ENCODE peak calls at places on chromosomes 7 and 10, in four cellular contexts. N is H1; P is activated CD4-positive, CD25-positive, alpha-beta regulatory T cell; O is NCI-H1092. Z is an unnamed sample.
A peak's percentile ranks its signal among the peaks of the same experiment; 100 is the strongest.

GRCh38 chr10:9038146-9038714 is 983.7 kb downstream of the GATA3 start:
- DNase-seq in O (no peak), N (no peak), P (no peak), Z (no peak)

GRCh38 chr10:87700031-87700796 is 40.5 kb downstream of the PAPSS2 start:
- DNase-seq in O (no peak), N (no peak), P (no peak), Z (no peak)

GRCh38 chr10:101219137-101219945 is 9.9 kb downstream of the LBX1 start:
- DNase-seq in N (no peak), P (no peak), O (no peak), Z (no peak)

GRCh38 chr10:92479541-92479940 is 94.4 kb downstream of the IDE start:
- DNase-seq in P (no peak), O (no peak), N (no peak), Z (no peak)

GRCh38 chr7:55147101-55147500 is 128.3 kb downstream of the EGFR start:
- DNase-seq in O (no peak), P (no peak), N (no peak), Z (no peak)

GRCh38 chr7:95577137-95577536 is 19.2 kb downstream of the PDK4 start:
- DNase-seq in O (no peak), N (no peak), P (no peak), Z (no peak)

GRCh38 chr10:124455441-124455840 is 5.6 kb upstream of the NKX1-2 start:
- DNase-seq in N (no peak), P (no peak), O (no peak), Z (no peak)

GRCh38 chr7:106462365-106462859 is 177.6 kb upstream of the NAMPT start:
- DNase-seq in P (no peak), O (peak; percentile 9), N (no peak), Z (no peak)

GRCh38 chr10:3906511-3907111 is 121.6 kb upstream of the KLF6 start:
- DNase-seq in O (no peak), N (no peak), P (no peak), Z (no peak)

GRCh38 chr10:86945361-86946214 is 11.8 kb downstream of the MMRN2 start:
- DNase-seq in N (peak; percentile 53), O (no peak), P (no peak), Z (no peak)

GRCh38 chr7:132560825-132561529 is 15.3 kb downstream of the PLXNA4 start:
- DNase-seq in P (no peak), N (no peak), O (no peak), Z (no peak)

GRCh38 chr10:114955984-114956383 is 18.0 kb downstream of the TRUB1 start:
- DNase-seq in N (no peak), P (no peak), O (no peak), Z (no peak)

GRCh38 chr10:34539533-34540315 is 275.4 kb downstream of the PARD3 start:
- DNase-seq in P (no peak), N (no peak), O (no peak), Z (no peak)

GRCh38 chr7:70553364-70553763 is 578.6 kb upstream of the GALNT17 start:
- DNase-seq in P (no peak), N (no peak), O (no peak), Z (no peak)

GRCh38 chr10:72637398-72637857 is 11.5 kb upstream of the MICU1 start:
- DNase-seq in P (no peak), O (no peak), N (no peak), Z (no peak)

GRCh38 chr10:79933961-79934360 is 14.9 kb downstream of the SFTPD start:
- DNase-seq in P (no peak), N (no peak), O (no peak), Z (no peak)

GRCh38 chr10:9608592-9608991 is 1409.1 kb upstream of the CELF2 start:
- DNase-seq in N (no peak), O (no peak), P (no peak), Z (no peak)

GRCh38 chr7:101602484-101603241 is 26.4 kb downstream of the MYL10 start:
- DNase-seq in O (peak; percentile 57), N (peak; percentile 77), P (peak; percentile 27), Z (peak; percentile 49)

GRCh38 chr7:75945297-75946168 is 30.6 kb downstream of the POR start:
- DNase-seq in O (no peak), N (no peak), P (no peak), Z (no peak)

Z was measured in T follicular helper cell.